ENCODE peak calls at places on chromosomes 1 and 21, in four cellular contexts. D is cardiac muscle cell, L is aorta, J is MM.1S. N is an unnamed sample.

GRCh38 chr1:99782397-99782796 is 16.0 kb upstream of the FRRS1 start:
- DNase-seq in L (no peak), D (no peak), J (no peak), N (no peak)

GRCh38 chr1:228102791-228103620 is at the start of gene C1orf35:
- DNase-seq in D (peak; percentile 95), J (peak; percentile 98), L (peak; percentile 99), N (peak; percentile 96)

GRCh38 chr1:201371841-201372240 is 5.6 kb downstream of the TNNT2 start:
- DNase-seq in J (no peak), D (no peak), L (no peak), N (no peak)

GRCh38 chr1:226674892-226675719 is 64.0 kb downstream of the ITPKB start:
- DNase-seq in J (no peak), D (no peak), L (peak; percentile 70), N (no peak)

GRCh38 chr21:40210251-40210650 is 343.0 kb downstream of the PCP4 start:
- DNase-seq in L (no peak), J (no peak), D (no peak), N (no peak)

GRCh38 chr1:76284842-76285241 is 210.3 kb downstream of the ST6GALNAC3 start:
- DNase-seq in D (no peak), L (no peak), J (no peak), N (no peak)

GRCh38 chr1:179384027-179384426 is 18.3 kb downstream of the AXDND1 start:
- DNase-seq in J (no peak), L (no peak), D (no peak), N (no peak)

GRCh38 chr1:215568287-215568692 is 1.2 kb downstream of the KCTD3 start:
- DNase-seq in D (peak; percentile 20), L (no peak), J (peak; percentile 36), N (peak; percentile 23)

GRCh38 chr1:200041337-200042118 is 14.0 kb downstream of the NR5A2 start:
- DNase-seq in J (no peak), D (no peak), L (no peak), N (peak; percentile 50)

GRCh38 chr1:115530407-115530806 is 111.4 kb upstream of the VANGL1 start:
- DNase-seq in L (no peak), J (no peak), D (no peak), N (no peak)

GRCh38 chr1:2314297-2314802 is 77.0 kb downstream of the MORN1 start:
- DNase-seq in J (no peak), D (peak; percentile 92), L (peak; percentile 90), N (peak; percentile 88)

GRCh38 chr1:42742617-42743301 is 2.7 kb upstream of the CLDN19 start:
- DNase-seq in L (no peak), D (no peak), J (no peak), N (no peak)

GRCh38 chr1:52915211-52915854 is 6.2 kb downstream of the ECHDC2 start:
- DNase-seq in L (no peak), D (no peak), J (no peak), N (no peak)

GRCh38 chr1:27637052-27637451 is 2.1 kb upstream of the FGR start:
- DNase-seq in D (no peak), J (no peak), L (no peak), N (no peak)

GRCh38 chr1:10074059-10074854 is 41.5 kb downstream of the UBE4B start:
- DNase-seq in J (peak; percentile 34), D (no peak), L (no peak), N (no peak)

GRCh38 chr1:6859415-6860343 is 74.4 kb downstream of the CAMTA1 start:
- DNase-seq in J (no peak), D (no peak), L (no peak), N (no peak)

GRCh38 chr21:39952265-39952664 is 85.0 kb downstream of the PCP4 start:
- DNase-seq in J (no peak), L (no peak), D (no peak), N (no peak)

GRCh38 chr1:168116327-168116799 is 20.4 kb downstream of the GPR161 start:
- DNase-seq in L (no peak), J (no peak), D (no peak), N (no peak)

GRCh38 chr1:168119750-168120149 is 17.0 kb downstream of the GPR161 start:
- DNase-seq in J (no peak), D (no peak), L (no peak), N (no peak)

GRCh38 chr1:168121314-168122029 is 15.3 kb downstream of the GPR161 start:
- DNase-seq in D (no peak), L (peak; percentile 92), J (no peak), N (no peak)
- H3K9me3 ChIP-seq in D (no peaks in the 10 kb centered on the region), L (no peaks in the 10 kb centered on the region), J (no peaks in the 10 kb centered on the region), N (no peaks in the 10 kb centered on the region)

GRCh38 chr1:25780318-25781129 is 19.5 kb upstream of the SELENON start:
- DNase-seq in D (peak; percentile 60), J (no peak), L (no peak), N (peak; percentile 75)
- H3K9me3 ChIP-seq in D (no peaks in the 10 kb centered on the region), J (no peaks in the 10 kb centered on the region), L (no peaks in the 10 kb centered on the region), N (no peaks in the 10 kb centered on the region)

GRCh38 chr1:80847904-80848303 is 952.8 kb upstream of the ADGRL2 start:
- DNase-seq in J (no peak), L (no peak), D (no peak), N (no peak)
- H3K9me3 ChIP-seq in J (no peaks in the 10 kb centered on the region), L (no peaks in the 10 kb centered on the region), D (no peaks in the 10 kb centered on the region), N (no peaks in the 10 kb centered on the region)

GRCh38 chr1:248599396-248599795 is 1.9 kb upstream of the OR2T10 start:
- DNase-seq in D (no peak), L (no peak), J (no peak), N (no peak)
- H3K9me3 ChIP-seq in D (no peaks in the 10 kb centered on the region), L (no peaks in the 10 kb centered on the region), J (no peaks in the 10 kb centered on the region), N (no peaks in the 10 kb centered on the region)

GRCh38 chr1:5391725-5392124 is 600.5 kb downstream of the NPHP4 start:
- DNase-seq in L (no peak), D (no peak), J (no peak), N (no peak)
- H3K9me3 ChIP-seq in L (peaks cover 7% of the 10 kb centered on the region), D (no peaks in the 10 kb centered on the region), J (no peaks in the 10 kb centered on the region), N (no peaks in the 10 kb centered on the region)

GRCh38 chr1:49190138-49190537 is 413.4 kb upstream of the BEND5 start:
- DNase-seq in D (no peak), J (no peak), L (no peak), N (no peak)
- H3K9me3 ChIP-seq in D (no peaks in the 10 kb centered on the region), J (no peaks in the 10 kb centered on the region), L (peaks cover 2% of the 10 kb centered on the region), N (no peaks in the 10 kb centered on the region)

GRCh38 chr1:5497471-5497870 is 494.8 kb downstream of the NPHP4 start:
- DNase-seq in L (peak; percentile 72), J (no peak), D (no peak), N (no peak)
- H3K9me3 ChIP-seq in L (no peaks in the 10 kb centered on the region), J (no peaks in the 10 kb centered on the region), D (no peaks in the 10 kb centered on the region), N (no peaks in the 10 kb centered on the region)